ENCODE peak calls at places on chromosome 3, in ten cellular contexts. W, E, H, L, M, S, P, Y, F and O are unnamed samples.

GRCh38 chr3:146817705-146818104 is 212.6 kb upstream of the PLSCR5 start:
- DNase-seq in W (no peak), E (no peak), H (peak), L (peak), M (no peak), S (no peak), P (no peak), Y (no peak), F (no peak), O (no peak)

GRCh38 chr3:30664884-30665283 is 58.5 kb downstream of the TGFBR2 start:
- DNase-seq in W (no peak), E (no peak), H (no peak), L (no peak), M (no peak), S (no peak), P (no peak), Y (no peak), F (no peak), O (no peak)

GRCh38 chr3:184160456-184160855 is 5.3 kb downstream of the DVL3 start:
- DNase-seq in W (no peak), E (no peak), H (peak), L (peak), M (no peak), S (no peak), P (no peak), Y (no peak), F (no peak), O (no peak)

GRCh38 chr3:20054549-20054987 is 14.3 kb downstream of the KAT2B start:
- DNase-seq in W (no peak), E (peak), H (peak), L (peak), M (peak), S (peak), P (no peak), Y (peak), F (no peak), O (peak)

GRCh38 chr3:120198305-120198878 is 86.6 kb downstream of the GPR156 start:
- DNase-seq in W (no peak), E (no peak), H (peak), L (peak), M (no peak), S (no peak), P (no peak), Y (no peak), F (no peak), O (no peak)

GRCh38 chr3:46861293-46861995 is 1.8 kb downstream of the MYL3 start:
- DNase-seq in W (peak), E (no peak), H (no peak), L (no peak), M (peak), S (peak), P (no peak), Y (no peak), F (no peak), O (no peak)

GRCh38 chr3:31572605-31573459 is 40.1 kb downstream of the STT3B start:
- DNase-seq in W (no peak), E (no peak), H (no peak), L (no peak), M (no peak), S (no peak), P (no peak), Y (no peak), F (no peak), O (no peak)

GRCh38 chr3:140247775-140248174 is 312.8 kb downstream of the CLSTN2 start:
- DNase-seq in W (no peak), E (no peak), H (no peak), L (no peak), M (no peak), S (no peak), P (no peak), Y (no peak), F (no peak), O (no peak)

GRCh38 chr3:150014782-150015181 is 44.1 kb upstream of the PFN2 start:
- DNase-seq in W (no peak), E (no peak), H (no peak), L (no peak), M (no peak), S (no peak), P (no peak), Y (no peak), F (no peak), O (no peak)

GRCh38 chr3:53075743-53076140 is 29.9 kb upstream of the SFMBT1 start:
- DNase-seq in W (no peak), E (no peak), H (no peak), L (no peak), M (no peak), S (no peak), P (no peak), Y (no peak), F (no peak), O (no peak)

GRCh38 chr3:148648685-148649352 is 48.9 kb upstream of the AGTR1 start:
- DNase-seq in W (no peak), E (no peak), H (peak), L (no peak), M (no peak), S (no peak), P (no peak), Y (peak), F (no peak), O (no peak)

GRCh38 chr3:152053876-152054275 is 180.4 kb downstream of the SUCNR1 start:
- DNase-seq in W (no peak), E (no peak), H (no peak), L (peak), M (no peak), S (no peak), P (no peak), Y (no peak), F (no peak), O (no peak)

GRCh38 chr3:72523409-72524172 is 324.7 kb downstream of the SHQ1 start:
- DNase-seq in W (no peak), E (peak), H (no peak), L (peak), M (peak), S (no peak), P (no peak), Y (no peak), F (peak), O (peak)

GRCh38 chr3:128464188-128464587 is 2.5 kb downstream of the DNAJB8 start:
- DNase-seq in W (no peak), E (no peak), H (no peak), L (no peak), M (peak), S (no peak), P (no peak), Y (no peak), F (no peak), O (no peak)

GRCh38 chr3:195438371-195438770 is 4.4 kb downstream of the ACAP2 start:
- DNase-seq in W (no peak), E (no peak), H (no peak), L (peak), M (no peak), S (no peak), P (no peak), Y (no peak), F (no peak), O (no peak)

GRCh38 chr3:185825639-185826481 is 1.0 kb upstream of the IGF2BP2 start:
- DNase-seq in W (peak), E (peak), H (peak), L (peak), M (peak), S (peak), P (no peak), Y (no peak), F (peak), O (peak)

GRCh38 chr3:74500257-74500656 is 114.2 kb downstream of the CNTN3 start:
- DNase-seq in W (no peak), E (no peak), H (peak), L (no peak), M (no peak), S (no peak), P (no peak), Y (no peak), F (no peak), O (no peak)

GRCh38 chr3:165874663-165875489 is 37.7 kb upstream of the BCHE start:
- DNase-seq in W (peak), E (no peak), H (no peak), L (peak), M (no peak), S (peak), P (no peak), Y (no peak), F (no peak), O (no peak)

GRCh38 chr3:154243353-154243752 is 80.9 kb downstream of the DHX36 start:
- DNase-seq in W (no peak), E (no peak), H (peak), L (peak), M (no peak), S (no peak), P (no peak), Y (peak), F (no peak), O (no peak)

GRCh38 chr3:11523793-11524160 is 119.9 kb downstream of the VGLL4 start:
- DNase-seq in W (no peak), E (no peak), H (no peak), L (no peak), M (no peak), S (no peak), P (no peak), Y (no peak), F (no peak), O (no peak)

GRCh38 chr3:14505803-14506500 is 34.2 kb downstream of the GRIP2 start:
- DNase-seq in W (peak), E (no peak), H (no peak), L (no peak), M (no peak), S (no peak), P (no peak), Y (no peak), F (no peak), O (no peak)

GRCh38 chr3:115254492-115255196 is 107.6 kb upstream of the ZBTB20 start:
- DNase-seq in W (peak), E (no peak), H (no peak), L (no peak), M (no peak), S (peak), P (no peak), Y (no peak), F (no peak), O (no peak)

GRCh38 chr3:81666502-81667121 is 94.8 kb downstream of the GBE1 start:
- DNase-seq in W (no peak), E (no peak), H (peak), L (peak), M (no peak), S (no peak), P (no peak), Y (no peak), F (no peak), O (no peak)

GRCh38 chr3:173778246-173778645 is 380.7 kb downstream of the NLGN1 start:
- DNase-seq in W (no peak), E (no peak), H (no peak), L (no peak), M (no peak), S (no peak), P (no peak), Y (no peak), F (no peak), O (no peak)

DNA sequence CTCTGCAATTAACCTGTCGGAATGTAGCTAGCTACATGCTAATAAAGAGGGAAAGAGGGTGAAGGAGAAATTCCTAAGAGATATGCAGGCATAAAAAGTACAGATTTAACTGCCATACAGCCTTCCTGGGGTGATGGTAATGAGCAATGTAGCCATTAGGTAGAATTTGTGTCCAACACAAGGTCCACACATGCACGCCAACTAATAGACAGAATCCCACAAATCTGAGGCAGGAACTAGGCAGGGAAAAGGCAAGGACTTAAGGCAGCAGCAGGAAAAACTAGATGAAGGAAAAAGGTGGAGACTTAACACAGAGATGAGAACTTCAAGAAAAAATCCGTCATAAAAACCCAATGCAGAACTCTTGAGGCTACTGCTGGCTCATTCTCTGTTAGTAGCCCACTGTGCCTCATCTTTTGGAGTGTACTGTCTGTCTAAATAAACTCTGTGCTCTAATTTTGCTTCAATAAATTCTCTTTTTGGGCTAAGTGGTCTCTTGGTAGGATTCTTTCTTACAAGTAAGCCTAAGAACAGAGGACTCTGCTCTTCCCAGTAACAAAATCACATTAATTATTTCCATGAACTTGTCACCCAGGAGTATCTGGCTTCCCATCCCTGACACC is 81.5 kb downstream of the BTLA start:
- DNase-seq in W (no peak), E (no peak), H (no peak), L (no peak), M (no peak), S (no peak), P (no peak), Y (no peak), F (no peak), O (no peak)
- H3K4me3 ChIP-seq in W (peak), E (no peak), H (no peak), L (no peak), M (no peak), S (no peak), P (peak), Y (no peak), F (no peak), O (no peak)

GRCh38 chr3:23944861-23945652 is at the start of gene NR1D2:
- DNase-seq in W (peak), E (peak), H (peak), L (peak), M (peak), S (peak), P (peak), Y (no peak), F (peak), O (peak)

GRCh38 chr3:23944007-23944760 is 902 bp upstream of the NR1D2 start:
- DNase-seq in W (no peak), E (no peak), H (no peak), L (no peak), M (no peak), S (no peak), P (no peak), Y (no peak), F (no peak), O (no peak)

GRCh38 chr3:23942546-23942945 is 2.5 kb upstream of the NR1D2 start:
- DNase-seq in W (no peak), E (no peak), H (no peak), L (no peak), M (no peak), S (no peak), P (no peak), Y (no peak), F (no peak), O (no peak)

GRCh38 chr3:23945903-23946751 is 1.0 kb downstream of the NR1D2 start:
- DNase-seq in W (peak), E (peak), H (peak), L (peak), M (peak), S (peak), P (peak), Y (peak), F (peak), O (peak)

GRCh38 chr3:23945653-23945902 is 492 bp downstream of the NR1D2 start:
- DNase-seq in W (no peak), E (no peak), H (no peak), L (no peak), M (no peak), S (no peak), P (no peak), Y (no peak), F (no peak), O (no peak)
- H3K4me3 ChIP-seq in W (no peak), E (peak), H (peak), L (peak), M (peak), S (peak), P (peak), Y (peak), F (peak), O (peak)

GRCh38 chr3:26630669-26631384 is 8.3 kb downstream of the LRRC3B start:
- DNase-seq in W (no peak), E (no peak), H (no peak), L (no peak), M (no peak), S (no peak), P (no peak), Y (no peak), F (no peak), O (no peak)
- H3K4me3 ChIP-seq in W (no peak), E (no peak), H (no peak), L (no peak), M (no peak), S (no peak), P (no peak), Y (no peak), F (no peak), O (no peak)

DNA sequence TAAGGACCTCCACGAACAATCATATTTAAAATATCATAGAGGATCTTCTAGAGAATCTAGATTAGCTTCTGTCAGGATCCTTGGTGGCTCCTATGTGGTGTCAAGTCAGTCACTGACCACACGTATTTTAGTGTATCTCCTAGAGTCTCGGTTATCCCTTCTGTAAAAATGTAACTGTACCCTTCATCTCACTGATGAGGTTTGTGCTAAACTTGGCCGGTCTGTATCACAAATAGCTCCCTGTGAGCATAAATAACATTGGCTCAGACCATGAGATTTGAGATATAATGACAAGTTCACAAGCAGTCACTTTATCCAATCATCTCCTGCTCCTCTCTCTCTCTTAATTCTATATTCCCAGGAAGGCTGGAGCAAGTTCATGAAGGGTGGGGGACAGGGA is 93.6 kb upstream of the ARL6 start:
- DNase-seq in W (no peak), E (no peak), H (no peak), L (no peak), M (no peak), S (no peak), P (no peak), Y (no peak), F (no peak), O (no peak)
- H3K4me3 ChIP-seq in W (no peak), E (no peak), H (no peak), L (no peak), M (no peak), S (no peak), P (no peak), Y (no peak), F (no peak), O (no peak)

GRCh38 chr3:190541560-190541959 is 27.7 kb downstream of the IL1RAP start:
- DNase-seq in W (no peak), E (no peak), H (no peak), L (no peak), M (no peak), S (no peak), P (no peak), Y (no peak), F (no peak), O (no peak)
- H3K4me3 ChIP-seq in W (no peak), E (no peak), H (no peak), L (no peak), M (no peak), S (no peak), P (no peak), Y (no peak), F (no peak), O (no peak)

DNA sequence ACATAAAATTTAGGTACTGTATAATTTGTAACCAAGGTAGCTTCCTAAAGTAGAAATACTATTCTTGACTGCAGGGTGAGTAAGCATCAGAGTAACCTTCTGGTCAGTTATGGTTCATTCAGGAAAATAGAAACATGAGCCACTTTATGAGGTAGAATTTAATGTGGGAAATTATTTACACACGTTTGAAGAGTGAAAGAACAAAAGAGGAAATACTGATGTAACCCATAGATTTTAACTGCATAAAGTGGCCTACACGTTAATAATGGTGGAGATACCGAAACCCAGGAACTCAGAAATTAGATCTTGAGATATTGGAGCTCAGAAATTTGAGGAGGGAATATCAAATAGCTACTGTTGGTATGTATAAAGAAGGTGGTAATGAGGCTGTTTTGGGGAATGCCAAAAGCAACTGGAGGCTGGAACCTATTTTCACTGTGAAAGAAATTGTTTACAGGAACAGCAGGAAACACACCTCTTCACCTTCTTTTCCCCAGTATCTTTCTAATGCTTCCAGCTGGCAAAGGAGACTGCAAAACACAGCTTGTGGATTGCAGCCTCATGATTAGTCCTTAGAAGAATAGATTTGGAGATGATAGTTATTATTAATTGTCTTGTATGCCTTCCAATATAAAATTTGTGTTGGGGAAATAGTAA is 216.1 kb downstream of the DOCK3 start:
- DNase-seq in W (peak), E (no peak), H (no peak), L (no peak), M (no peak), S (no peak), P (no peak), Y (no peak), F (no peak), O (no peak)
- H3K4me3 ChIP-seq in W (peak), E (no peak), H (no peak), L (no peak), M (no peak), S (no peak), P (no peak), Y (no peak), F (no peak), O (no peak)

DNA sequence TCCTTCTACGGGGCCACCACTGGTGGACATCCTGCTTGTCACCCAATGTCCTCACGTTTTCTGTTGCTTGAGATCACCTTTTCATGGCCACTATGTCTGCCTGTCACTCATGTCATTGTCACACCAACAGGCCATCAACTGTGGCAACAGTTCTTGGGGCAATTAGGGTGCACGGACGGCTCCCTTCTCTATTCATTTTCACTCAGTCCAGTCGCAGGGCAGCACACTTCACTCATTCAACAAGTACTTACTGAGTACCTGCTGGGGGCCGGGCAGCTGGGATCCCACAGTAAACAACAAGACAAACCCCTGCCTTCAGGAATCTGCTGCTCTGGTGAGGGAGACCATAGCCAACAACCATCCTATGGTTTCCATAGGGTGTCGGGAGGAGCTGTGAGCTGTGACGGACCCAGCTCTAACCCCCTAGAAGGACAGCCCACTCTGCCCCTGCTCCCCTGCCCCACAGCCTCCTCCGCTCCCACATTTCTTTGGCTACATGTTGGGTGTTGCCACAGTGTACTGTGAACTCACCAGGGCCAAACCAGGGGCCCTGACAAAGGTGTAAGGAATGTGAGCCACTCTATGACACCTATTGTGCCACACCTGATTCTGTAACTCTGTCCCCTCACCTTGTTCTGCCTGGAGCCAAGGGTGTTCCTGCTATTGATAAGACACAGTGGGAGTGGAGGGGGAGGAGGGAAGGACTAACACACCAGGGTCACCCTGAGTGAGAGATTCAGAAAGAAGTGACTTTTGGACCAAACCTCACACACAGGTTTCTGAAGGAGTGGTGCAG is 1.9 kb downstream of the VILL start:
- DNase-seq in W (peak), E (peak), H (no peak), L (peak), M (no peak), S (no peak), P (no peak), Y (no peak), F (peak), O (no peak)
- H3K4me3 ChIP-seq in W (peak), E (no peak), H (no peak), L (no peak), M (no peak), S (no peak), P (no peak), Y (no peak), F (no peak), O (no peak)